ENCODE peak calls at places on chromosomes 16 and 17, in six cellular contexts. E, M, A, P, W and T are unnamed samples.

GRCh38 chr17:20315321-20315720 is 152.0 kb downstream of the LGALS9B start:
- DNase-seq in A (no peak), P (no peak), E (no peak), W (no peak), M (no peak), T (no peak)

GRCh38 chr16:64440421-64440831 is 681.4 kb downstream of the CDH11 start:
- DNase-seq in A (no peak), E (no peak), P (peak), W (peak), M (no peak), T (no peak)

GRCh38 chr17:77830816-77831490 is 127.5 kb upstream of the TNRC6C start:
- DNase-seq in P (no peak), A (no peak), W (no peak), M (no peak), E (no peak), T (no peak)

GRCh38 chr17:61750656-61751055 is 112.7 kb downstream of the BRIP1 start:
- DNase-seq in P (no peak), M (no peak), W (no peak), A (no peak), E (no peak), T (no peak)

GRCh38 chr17:57999496-58000017 is 7.5 kb downstream of the SRSF1 start:
- DNase-seq in W (peak), M (no peak), P (peak), E (no peak), A (peak), T (no peak)

GRCh38 chr16:83606486-83607030 is 201.2 kb upstream of the HSBP1 start:
- DNase-seq in W (no peak), P (no peak), M (no peak), E (no peak), A (no peak), T (no peak)

GRCh38 chr16:69844441-69844840 is 82.3 kb downstream of the WWP2 start:
- DNase-seq in M (no peak), E (no peak), W (no peak), P (no peak), A (no peak), T (no peak)

GRCh38 chr17:49003557-49004511 is 6.6 kb downstream of the IGF2BP1 start:
- DNase-seq in P (no peak), M (peak), W (peak), A (no peak), E (no peak), T (no peak)

GRCh38 chr17:59377410-59377809 is 46.0 kb downstream of the YPEL2 start:
- DNase-seq in A (no peak), E (no peak), M (no peak), W (peak), P (no peak), T (no peak)

GRCh38 chr17:81453712-81454111 is 58.5 kb downstream of the BAHCC1 start:
- DNase-seq in A (peak), P (no peak), W (no peak), E (peak), M (no peak), T (no peak)

GRCh38 chr16:86755571-86756006 is 177.2 kb downstream of the FOXL1 start:
- DNase-seq in P (no peak), E (no peak), M (no peak), A (no peak), W (no peak), T (no peak)

GRCh38 chr17:77957215-77957868 is 1.2 kb upstream of the TNRC6C start:
- DNase-seq in W (peak), P (no peak), E (peak), M (no peak), A (no peak), T (no peak)

GRCh38 chr16:77169650-77170236 is 21.2 kb upstream of the MON1B start:
- DNase-seq in E (peak), A (peak), P (no peak), M (peak), W (peak), T (no peak)

GRCh38 chr16:55948230-55948629 is 73.1 kb upstream of the CES5A start:
- DNase-seq in A (no peak), M (no peak), E (no peak), W (no peak), P (no peak), T (no peak)

GRCh38 chr16:11155284-11155806 is 100.7 kb downstream of the SOCS1 start:
- DNase-seq in E (no peak), M (no peak), A (no peak), W (peak), P (peak), T (no peak)

GRCh38 chr16:55701442-55702319 is 45.9 kb downstream of the SLC6A2 start:
- DNase-seq in E (peak), W (peak), P (no peak), A (no peak), M (peak), T (peak)

GRCh38 chr16:2815299-2815771 is 1.7 kb upstream of the PRSS21 start:
- DNase-seq in W (no peak), E (no peak), A (no peak), P (no peak), M (no peak), T (no peak)